ENCODE peak calls at places on chromosome 19, in five cellular contexts. T is activated CD4-positive, alpha-beta memory T cell treated with anti-CD3 and anti-CD28 coated beads for 36 hours; P is PC-3; J is Ammon's horn; W is H54. L is an unnamed sample.

GRCh38 chr19:16445238-16446107 is 26.3 kb downstream of the EPS15L1 start:
- DNase-seq in T (peak; percentile 43), P (peak; percentile 52), J (no peak), W (peak; percentile 50), L (peak; percentile 13)

GRCh38 chr19:33713194-33713593 is 83.5 kb upstream of the KCTD15 start:
- DNase-seq in T (no peak), P (no peak), J (no peak), W (no peak), L (no peak)

GRCh38 chr19:22526661-22527272 is 104.6 kb upstream of the ZNF98 start:
- DNase-seq in T (no peak), P (no peak), J (no peak), W (no peak), L (no peak)

GRCh38 chr19:32811151-32811550 is 58.4 kb downstream of the SLC7A9 start:
- DNase-seq in T (no peak), P (no peak), J (no peak), W (no peak), L (no peak)

GRCh38 chr19:42225718-42226292 is 5.7 kb downstream of the ZNF526 start:
- DNase-seq in T (no peak), P (no peak), J (no peak), W (no peak), L (no peak)

GRCh38 chr19:42480335-42481095 is 37.8 kb upstream of the CXCL17 start:
- DNase-seq in T (peak; percentile 41), P (peak; percentile 61), J (peak; percentile 48), W (peak; percentile 47), L (peak; percentile 42)

GRCh38 chr19:7460562-7460966 is 28.3 kb downstream of the PEX11G start:
- DNase-seq in T (no peak), P (no peak), J (no peak), W (peak; percentile 53), L (peak; percentile 71)

GRCh38 chr19:15154002-15154612 is 46.7 kb downstream of the NOTCH3 start:
- DNase-seq in T (peak; percentile 65), P (peak; percentile 74), J (no peak), W (no peak), L (peak; percentile 66)

GRCh38 chr19:45884682-45885555 is 1.0 kb downstream of the IRF2BP1 start:
- DNase-seq in T (peak; percentile 44), P (no peak), J (no peak), W (no peak), L (peak; percentile 33)

GRCh38 chr19:44869728-44870470 is 21.2 kb upstream of the TOMM40 start:
- DNase-seq in T (no peak), P (peak; percentile 27), J (peak; percentile 56), W (no peak), L (no peak)

L was measured in epithelial cell of esophagus.